ENCODE peak calls at places on chromosome 14, in eight cellular contexts. One of them, this sample, is unnamed.
A peak's percentile ranks its signal among the peaks of the same experiment; 100 is the strongest.

GRCh38 chr14:30077946-30078345 is 150.3 kb upstream of the PRKD1 start:
- DNase-seq in smooth muscle cell of the brain vasculature: no peak
- DNase-seq in stimulated activated CD4-positive, alpha-beta T cell treated with anti-CD3 and anti-CD28 coated beads, Interleukin-1b, Interleukin-23, amount 100 ng/mL, for 4 hours: no peak
- DNase-seq in hypothalamus: no peak
- DNase-seq in NCI-H345: no peak
- DNase-seq in adipocyte: peak; percentile 71
- DNase-seq in aorta: no peak
- DNase-seq in cardiac muscle cell: no peak
- DNase-seq in this sample: no peak

GRCh38 chr14:91872517-91873470 is 5.5 kb upstream of the TC2N start:
- DNase-seq in NCI-H345: no peak
- DNase-seq in hypothalamus: no peak
- DNase-seq in cardiac muscle cell: peak; percentile 91
- DNase-seq in stimulated activated CD4-positive, alpha-beta T cell treated with anti-CD3 and anti-CD28 coated beads, Interleukin-1b, Interleukin-23, amount 100 ng/mL, for 4 hours: no peak
- DNase-seq in aorta: peak; percentile 88
- DNase-seq in smooth muscle cell of the brain vasculature: no peak
- DNase-seq in adipocyte: no peak
- DNase-seq in this sample: no peak

GRCh38 chr14:64400829-64401459 is 12.8 kb downstream of the MTHFD1 start:
- DNase-seq in stimulated activated CD4-positive, alpha-beta T cell treated with anti-CD3 and anti-CD28 coated beads, Interleukin-1b, Interleukin-23, amount 100 ng/mL, for 4 hours: no peak
- DNase-seq in adipocyte: peak; percentile 70
- DNase-seq in hypothalamus: no peak
- DNase-seq in cardiac muscle cell: peak; percentile 36
- DNase-seq in aorta: no peak
- DNase-seq in NCI-H345: no peak
- DNase-seq in smooth muscle cell of the brain vasculature: no peak
- DNase-seq in this sample: no peak

GRCh38 chr14:102192840-102193502 is 53.3 kb downstream of the WDR20 start:
- DNase-seq in cardiac muscle cell: no peak
- DNase-seq in hypothalamus: no peak
- DNase-seq in smooth muscle cell of the brain vasculature: no peak
- DNase-seq in NCI-H345: no peak
- DNase-seq in aorta: no peak
- DNase-seq in stimulated activated CD4-positive, alpha-beta T cell treated with anti-CD3 and anti-CD28 coated beads, Interleukin-1b, Interleukin-23, amount 100 ng/mL, for 4 hours: no peak
- DNase-seq in adipocyte: no peak
- DNase-seq in this sample: no peak

GRCh38 chr14:100025111-100025510 is 40.1 kb upstream of the EVL start:
- DNase-seq in NCI-H345: no peak
- DNase-seq in stimulated activated CD4-positive, alpha-beta T cell treated with anti-CD3 and anti-CD28 coated beads, Interleukin-1b, Interleukin-23, amount 100 ng/mL, for 4 hours: peak; percentile 2
- DNase-seq in adipocyte: peak; percentile 46
- DNase-seq in smooth muscle cell of the brain vasculature: no peak
- DNase-seq in cardiac muscle cell: peak; percentile 47
- DNase-seq in hypothalamus: no peak
- DNase-seq in aorta: no peak
- DNase-seq in this sample: no peak

GRCh38 chr14:79260406-79260805 is 950.9 kb downstream of the DIO2 start:
- DNase-seq in cardiac muscle cell: no peak
- DNase-seq in adipocyte: no peak
- DNase-seq in aorta: no peak
- DNase-seq in smooth muscle cell of the brain vasculature: no peak
- DNase-seq in hypothalamus: no peak
- DNase-seq in stimulated activated CD4-positive, alpha-beta T cell treated with anti-CD3 and anti-CD28 coated beads, Interleukin-1b, Interleukin-23, amount 100 ng/mL, for 4 hours: no peak
- DNase-seq in NCI-H345: no peak
- DNase-seq in this sample: no peak

GRCh38 chr14:100317897-100318808 is 5.0 kb upstream of the SLC25A47 start:
- DNase-seq in cardiac muscle cell: peak; percentile 80
- DNase-seq in NCI-H345: no peak
- DNase-seq in stimulated activated CD4-positive, alpha-beta T cell treated with anti-CD3 and anti-CD28 coated beads, Interleukin-1b, Interleukin-23, amount 100 ng/mL, for 4 hours: peak; percentile 65
- DNase-seq in hypothalamus: no peak
- DNase-seq in smooth muscle cell of the brain vasculature: no peak
- DNase-seq in aorta: peak; percentile 88
- DNase-seq in adipocyte: peak; percentile 43
- DNase-seq in this sample: no peak

GRCh38 chr14:54366726-54367707 is 29.8 kb upstream of the CDKN3 start:
- DNase-seq in aorta: no peak
- DNase-seq in NCI-H345: peak; percentile 23
- DNase-seq in hypothalamus: peak; percentile 22
- DNase-seq in adipocyte: peak; percentile 74
- DNase-seq in stimulated activated CD4-positive, alpha-beta T cell treated with anti-CD3 and anti-CD28 coated beads, Interleukin-1b, Interleukin-23, amount 100 ng/mL, for 4 hours: no peak
- DNase-seq in cardiac muscle cell: peak; percentile 83
- DNase-seq in smooth muscle cell of the brain vasculature: no peak
- DNase-seq in this sample: peak; percentile 38

GRCh38 chr14:67390135-67390534 is 21.8 kb downstream of the PLEK2 start:
- DNase-seq in aorta: no peak
- DNase-seq in NCI-H345: no peak
- DNase-seq in stimulated activated CD4-positive, alpha-beta T cell treated with anti-CD3 and anti-CD28 coated beads, Interleukin-1b, Interleukin-23, amount 100 ng/mL, for 4 hours: no peak
- DNase-seq in adipocyte: no peak
- DNase-seq in hypothalamus: no peak
- DNase-seq in smooth muscle cell of the brain vasculature: no peak
- DNase-seq in cardiac muscle cell: no peak
- DNase-seq in this sample: no peak

GRCh38 chr14:34098045-34098984 is 147.4 kb upstream of the EGLN3 start:
- DNase-seq in NCI-H345: no peak
- DNase-seq in cardiac muscle cell: peak; percentile 76
- DNase-seq in aorta: no peak
- DNase-seq in smooth muscle cell of the brain vasculature: peak; percentile 20
- DNase-seq in hypothalamus: no peak
- DNase-seq in stimulated activated CD4-positive, alpha-beta T cell treated with anti-CD3 and anti-CD28 coated beads, Interleukin-1b, Interleukin-23, amount 100 ng/mL, for 4 hours: no peak
- DNase-seq in adipocyte: peak; percentile 72
- DNase-seq in this sample: peak; percentile 63

GRCh38 chr14:100827751-100828447 is 2.0 kb downstream of the MEG3 start:
- DNase-seq in hypothalamus: no peak
- DNase-seq in adipocyte: peak; percentile 85
- DNase-seq in aorta: no peak
- DNase-seq in stimulated activated CD4-positive, alpha-beta T cell treated with anti-CD3 and anti-CD28 coated beads, Interleukin-1b, Interleukin-23, amount 100 ng/mL, for 4 hours: no peak
- DNase-seq in NCI-H345: no peak
- DNase-seq in cardiac muscle cell: peak; percentile 75
- DNase-seq in smooth muscle cell of the brain vasculature: peak; percentile 59
- DNase-seq in this sample: no peak

GRCh38 chr14:22427771-22428228 is 161.2 kb downstream of the DAD1 start:
- DNase-seq in adipocyte: peak; percentile 94
- DNase-seq in aorta: peak; percentile 57
- DNase-seq in NCI-H345: no peak
- DNase-seq in smooth muscle cell of the brain vasculature: no peak
- DNase-seq in hypothalamus: no peak
- DNase-seq in stimulated activated CD4-positive, alpha-beta T cell treated with anti-CD3 and anti-CD28 coated beads, Interleukin-1b, Interleukin-23, amount 100 ng/mL, for 4 hours: no peak
- DNase-seq in cardiac muscle cell: peak; percentile 95
- DNase-seq in this sample: no peak

GRCh38 chr14:73188501-73188903 is 48.8 kb upstream of the PAPLN start:
- DNase-seq in cardiac muscle cell: peak; percentile 61
- DNase-seq in stimulated activated CD4-positive, alpha-beta T cell treated with anti-CD3 and anti-CD28 coated beads, Interleukin-1b, Interleukin-23, amount 100 ng/mL, for 4 hours: no peak
- DNase-seq in adipocyte: peak; percentile 81
- DNase-seq in NCI-H345: no peak
- DNase-seq in aorta: no peak
- DNase-seq in smooth muscle cell of the brain vasculature: no peak
- DNase-seq in hypothalamus: no peak
- DNase-seq in this sample: no peak

GRCh38 chr14:24388474-24389179 is 10.2 kb upstream of the NYNRIN start:
- DNase-seq in NCI-H345: no peak
- DNase-seq in hypothalamus: no peak
- DNase-seq in aorta: no peak
- DNase-seq in stimulated activated CD4-positive, alpha-beta T cell treated with anti-CD3 and anti-CD28 coated beads, Interleukin-1b, Interleukin-23, amount 100 ng/mL, for 4 hours: no peak
- DNase-seq in smooth muscle cell of the brain vasculature: no peak
- DNase-seq in cardiac muscle cell: peak; percentile 23
- DNase-seq in adipocyte: no peak
- DNase-seq in this sample: no peak

GRCh38 chr14:64388533-64389243 is 535 bp downstream of the MTHFD1 start:
- DNase-seq in stimulated activated CD4-positive, alpha-beta T cell treated with anti-CD3 and anti-CD28 coated beads, Interleukin-1b, Interleukin-23, amount 100 ng/mL, for 4 hours: no peak
- DNase-seq in aorta: no peak
- DNase-seq in cardiac muscle cell: peak; percentile 36
- DNase-seq in hypothalamus: peak; percentile 42
- DNase-seq in smooth muscle cell of the brain vasculature: peak; percentile 2
- DNase-seq in adipocyte: peak; percentile 65
- DNase-seq in NCI-H345: peak; percentile 53
- DNase-seq in this sample: peak; percentile 11

GRCh38 chr14:60643443-60644402 is 5.6 kb downstream of the SIX1 start:
- DNase-seq in aorta: no peak
- DNase-seq in cardiac muscle cell: no peak
- DNase-seq in stimulated activated CD4-positive, alpha-beta T cell treated with anti-CD3 and anti-CD28 coated beads, Interleukin-1b, Interleukin-23, amount 100 ng/mL, for 4 hours: no peak
- DNase-seq in adipocyte: no peak
- DNase-seq in hypothalamus: no peak
- DNase-seq in NCI-H345: no peak
- DNase-seq in smooth muscle cell of the brain vasculature: no peak
- DNase-seq in this sample: no peak

GRCh38 chr14:102055181-102055901 is 31.5 kb downstream of the HSP90AA1 start:
- DNase-seq in aorta: no peak
- DNase-seq in NCI-H345: no peak
- DNase-seq in adipocyte: peak; percentile 59
- DNase-seq in smooth muscle cell of the brain vasculature: no peak
- DNase-seq in hypothalamus: no peak
- DNase-seq in stimulated activated CD4-positive, alpha-beta T cell treated with anti-CD3 and anti-CD28 coated beads, Interleukin-1b, Interleukin-23, amount 100 ng/mL, for 4 hours: no peak
- DNase-seq in cardiac muscle cell: peak; percentile 86
- DNase-seq in this sample: no peak

GRCh38 chr14:37515761-37516160 is 79.3 kb downstream of the FOXA1 start:
- DNase-seq in smooth muscle cell of the brain vasculature: no peak
- DNase-seq in cardiac muscle cell: no peak
- DNase-seq in NCI-H345: no peak
- DNase-seq in stimulated activated CD4-positive, alpha-beta T cell treated with anti-CD3 and anti-CD28 coated beads, Interleukin-1b, Interleukin-23, amount 100 ng/mL, for 4 hours: no peak
- DNase-seq in adipocyte: no peak
- DNase-seq in aorta: no peak
- DNase-seq in hypothalamus: no peak
- DNase-seq in this sample: no peak

GRCh38 chr14:105398726-105399440 is 545 bp downstream of the TEX22 start:
- DNase-seq in aorta: peak; percentile 59
- DNase-seq in stimulated activated CD4-positive, alpha-beta T cell treated with anti-CD3 and anti-CD28 coated beads, Interleukin-1b, Interleukin-23, amount 100 ng/mL, for 4 hours: peak; percentile 60
- DNase-seq in smooth muscle cell of the brain vasculature: no peak
- DNase-seq in hypothalamus: no peak
- DNase-seq in NCI-H345: peak; percentile 61
- DNase-seq in adipocyte: no peak
- DNase-seq in cardiac muscle cell: no peak
- DNase-seq in this sample: no peak

GRCh38 chr14:101351769-101352168 is 209.5 kb upstream of the DIO3 start:
- DNase-seq in hypothalamus: no peak
- DNase-seq in stimulated activated CD4-positive, alpha-beta T cell treated with anti-CD3 and anti-CD28 coated beads, Interleukin-1b, Interleukin-23, amount 100 ng/mL, for 4 hours: no peak
- DNase-seq in cardiac muscle cell: no peak
- DNase-seq in NCI-H345: no peak
- DNase-seq in smooth muscle cell of the brain vasculature: no peak
- DNase-seq in aorta: no peak
- DNase-seq in adipocyte: no peak
- DNase-seq in this sample: no peak

GRCh38 chr14:70707138-70708038 is 65.7 kb downstream of the TTC9 start:
- DNase-seq in stimulated activated CD4-positive, alpha-beta T cell treated with anti-CD3 and anti-CD28 coated beads, Interleukin-1b, Interleukin-23, amount 100 ng/mL, for 4 hours: no peak
- DNase-seq in cardiac muscle cell: peak; percentile 63
- DNase-seq in NCI-H345: no peak
- DNase-seq in aorta: no peak
- DNase-seq in adipocyte: peak; percentile 8
- DNase-seq in smooth muscle cell of the brain vasculature: peak; percentile 33
- DNase-seq in hypothalamus: no peak
- DNase-seq in this sample: peak; percentile 70

GRCh38 chr14:58639842-58640484 is 2.2 kb downstream of the DACT1 start:
- DNase-seq in NCI-H345: peak; percentile 79
- DNase-seq in hypothalamus: no peak
- DNase-seq in stimulated activated CD4-positive, alpha-beta T cell treated with anti-CD3 and anti-CD28 coated beads, Interleukin-1b, Interleukin-23, amount 100 ng/mL, for 4 hours: no peak
- DNase-seq in aorta: no peak
- DNase-seq in smooth muscle cell of the brain vasculature: peak; percentile 68
- DNase-seq in cardiac muscle cell: peak; percentile 93
- DNase-seq in adipocyte: peak; percentile 92
- DNase-seq in this sample: peak; percentile 54

GRCh38 chr14:25006961-25007795 is 42.8 kb downstream of the STXBP6 start:
- DNase-seq in hypothalamus: no peak
- DNase-seq in smooth muscle cell of the brain vasculature: no peak
- DNase-seq in adipocyte: peak; percentile 82
- DNase-seq in NCI-H345: peak; percentile 53
- DNase-seq in aorta: no peak
- DNase-seq in stimulated activated CD4-positive, alpha-beta T cell treated with anti-CD3 and anti-CD28 coated beads, Interleukin-1b, Interleukin-23, amount 100 ng/mL, for 4 hours: no peak
- DNase-seq in cardiac muscle cell: peak; percentile 87
- DNase-seq in this sample: peak; percentile 85

GRCh38 chr14:92635031-92635430 is 113.4 kb downstream of the LGMN start:
- DNase-seq in NCI-H345: peak; percentile 95
- DNase-seq in cardiac muscle cell: no peak
- DNase-seq in adipocyte: no peak
- DNase-seq in stimulated activated CD4-positive, alpha-beta T cell treated with anti-CD3 and anti-CD28 coated beads, Interleukin-1b, Interleukin-23, amount 100 ng/mL, for 4 hours: no peak
- DNase-seq in smooth muscle cell of the brain vasculature: no peak
- DNase-seq in aorta: no peak
- DNase-seq in hypothalamus: no peak
- DNase-seq in this sample: no peak

GRCh38 chr14:51650721-51651387 is 856 bp upstream of the FRMD6 start:
- DNase-seq in aorta: peak; percentile 52
- DNase-seq in NCI-H345: peak; percentile 18
- DNase-seq in hypothalamus: no peak
- DNase-seq in smooth muscle cell of the brain vasculature: no peak
- DNase-seq in adipocyte: peak; percentile 44
- DNase-seq in stimulated activated CD4-positive, alpha-beta T cell treated with anti-CD3 and anti-CD28 coated beads, Interleukin-1b, Interleukin-23, amount 100 ng/mL, for 4 hours: no peak
- DNase-seq in cardiac muscle cell: no peak
- DNase-seq in this sample: no peak

GRCh38 chr14:26773906-26774593 is 176.2 kb upstream of the NOVA1 start:
- DNase-seq in NCI-H345: no peak
- DNase-seq in stimulated activated CD4-positive, alpha-beta T cell treated with anti-CD3 and anti-CD28 coated beads, Interleukin-1b, Interleukin-23, amount 100 ng/mL, for 4 hours: no peak
- DNase-seq in smooth muscle cell of the brain vasculature: no peak
- DNase-seq in cardiac muscle cell: no peak
- DNase-seq in hypothalamus: no peak
- DNase-seq in adipocyte: no peak
- DNase-seq in aorta: no peak
- DNase-seq in this sample: no peak

GRCh38 chr14:47539065-47539464 is 136.3 kb downstream of the MDGA2 start:
- DNase-seq in cardiac muscle cell: peak; percentile 10
- DNase-seq in hypothalamus: no peak
- DNase-seq in smooth muscle cell of the brain vasculature: peak; percentile 21
- DNase-seq in NCI-H345: peak; percentile 1
- DNase-seq in aorta: no peak
- DNase-seq in adipocyte: peak; percentile 1
- DNase-seq in stimulated activated CD4-positive, alpha-beta T cell treated with anti-CD3 and anti-CD28 coated beads, Interleukin-1b, Interleukin-23, amount 100 ng/mL, for 4 hours: no peak
- DNase-seq in this sample: peak; percentile 50

GRCh38 chr14:86852530-86852929 is 1140.5 kb downstream of the GALC start:
- DNase-seq in cardiac muscle cell: no peak
- DNase-seq in NCI-H345: no peak
- DNase-seq in smooth muscle cell of the brain vasculature: no peak
- DNase-seq in aorta: no peak
- DNase-seq in adipocyte: peak; percentile 48
- DNase-seq in stimulated activated CD4-positive, alpha-beta T cell treated with anti-CD3 and anti-CD28 coated beads, Interleukin-1b, Interleukin-23, amount 100 ng/mL, for 4 hours: no peak
- DNase-seq in hypothalamus: no peak
- DNase-seq in this sample: no peak

GRCh38 chr14:92906420-92906819 is 16.5 kb upstream of the CHGA start:
- DNase-seq in aorta: no peak
- DNase-seq in cardiac muscle cell: no peak
- DNase-seq in adipocyte: no peak
- DNase-seq in hypothalamus: no peak
- DNase-seq in stimulated activated CD4-positive, alpha-beta T cell treated with anti-CD3 and anti-CD28 coated beads, Interleukin-1b, Interleukin-23, amount 100 ng/mL, for 4 hours: no peak
- DNase-seq in smooth muscle cell of the brain vasculature: no peak
- DNase-seq in NCI-H345: no peak
- DNase-seq in this sample: no peak

GRCh38 chr14:50308363-50308762 is 3.7 kb downstream of the L2HGDH start:
- DNase-seq in hypothalamus: no peak
- DNase-seq in smooth muscle cell of the brain vasculature: no peak
- DNase-seq in NCI-H345: no peak
- DNase-seq in adipocyte: no peak
- DNase-seq in aorta: no peak
- DNase-seq in cardiac muscle cell: no peak
- DNase-seq in stimulated activated CD4-positive, alpha-beta T cell treated with anti-CD3 and anti-CD28 coated beads, Interleukin-1b, Interleukin-23, amount 100 ng/mL, for 4 hours: no peak
- DNase-seq in this sample: no peak

GRCh38 chr14:34554540-34555250 is 15.2 kb upstream of the EAPP start:
- DNase-seq in hypothalamus: no peak
- DNase-seq in adipocyte: peak; percentile 12
- DNase-seq in aorta: no peak
- DNase-seq in stimulated activated CD4-positive, alpha-beta T cell treated with anti-CD3 and anti-CD28 coated beads, Interleukin-1b, Interleukin-23, amount 100 ng/mL, for 4 hours: no peak
- DNase-seq in cardiac muscle cell: no peak
- DNase-seq in NCI-H345: no peak
- DNase-seq in smooth muscle cell of the brain vasculature: no peak
- DNase-seq in this sample: no peak

GRCh38 chr14:73295198-73295796 is 58.0 kb downstream of the PAPLN start:
- DNase-seq in adipocyte: peak; percentile 86
- DNase-seq in cardiac muscle cell: peak; percentile 62
- DNase-seq in NCI-H345: peak; percentile 28
- DNase-seq in stimulated activated CD4-positive, alpha-beta T cell treated with anti-CD3 and anti-CD28 coated beads, Interleukin-1b, Interleukin-23, amount 100 ng/mL, for 4 hours: no peak
- DNase-seq in smooth muscle cell of the brain vasculature: no peak
- DNase-seq in hypothalamus: no peak
- DNase-seq in aorta: no peak
- DNase-seq in this sample: peak; percentile 36

GRCh38 chr14:69808919-69809808 is 12.1 kb upstream of the SLC10A1 start:
- DNase-seq in cardiac muscle cell: no peak
- DNase-seq in NCI-H345: no peak
- DNase-seq in stimulated activated CD4-positive, alpha-beta T cell treated with anti-CD3 and anti-CD28 coated beads, Interleukin-1b, Interleukin-23, amount 100 ng/mL, for 4 hours: no peak
- DNase-seq in smooth muscle cell of the brain vasculature: no peak
- DNase-seq in adipocyte: no peak
- DNase-seq in aorta: no peak
- DNase-seq in hypothalamus: no peak
- DNase-seq in this sample: no peak